ENCODE peak calls at places on chromosomes 7 and 10, in eight cellular contexts. H is transverse colon, F is suprapubic skin, Z is GM12891, S is sigmoid colon, V is stomach, X is HCT116, A is prostate gland. N is an unnamed sample.

GRCh38 chr10:103598654-103599115 is 105.2 kb downstream of the NEURL1 start:
- DNase-seq in Z (no peak), A (peak), V (peak), X (peak), H (peak), S (no peak), F (no peak), N (no peak)

GRCh38 chr10:17123062-17123661 is 6.4 kb downstream of the CUBN start:
- DNase-seq in S (no peak), Z (no peak), F (no peak), A (no peak), X (no peak), H (no peak), V (no peak), N (no peak)

GRCh38 chr10:5964736-5965135 is 12.6 kb downstream of the IL15RA start:
- DNase-seq in X (no peak), A (no peak), Z (no peak), S (peak), H (peak), F (peak), V (peak), N (no peak)

GRCh38 chr10:47370015-47370767 is 13.9 kb downstream of the ZNF488 start:
- DNase-seq in S (peak), V (peak), Z (no peak), X (no peak), F (peak), H (no peak), A (no peak), N (no peak)

GRCh38 chr7:151444632-151445031 is 4.7 kb upstream of the CRYGN start:
- DNase-seq in S (no peak), V (no peak), X (no peak), H (no peak), F (no peak), Z (no peak), A (no peak), N (no peak)

GRCh38 chr7:129553861-129554530 is 51.7 kb downstream of the SMKR1 start:
- DNase-seq in S (no peak), A (no peak), F (no peak), X (no peak), V (no peak), H (no peak), Z (no peak), N (no peak)

GRCh38 chr7:123798527-123799188 is 46.3 kb upstream of the HYAL4 start:
- DNase-seq in F (no peak), S (no peak), Z (no peak), H (no peak), V (no peak), A (no peak), X (peak), N (no peak)

GRCh38 chr7:38318803-38319416 is 45.5 kb upstream of the TARP start:
- DNase-seq in H (peak), Z (peak), X (peak), V (no peak), A (peak), F (no peak), S (no peak), N (peak)

GRCh38 chr10:64977912-64978311 is 1456.7 kb downstream of the REEP3 start:
- DNase-seq in V (no peak), Z (no peak), H (no peak), A (no peak), F (no peak), S (no peak), X (no peak), N (no peak)

GRCh38 chr7:32378991-32379390 is 111.2 kb downstream of the LSM5 start:
- DNase-seq in F (no peak), V (no peak), A (no peak), X (no peak), Z (no peak), H (no peak), S (no peak), N (no peak)

GRCh38 chr7:69837387-69838068 is 239.3 kb downstream of the AUTS2 start:
- DNase-seq in X (no peak), F (no peak), S (no peak), A (no peak), H (no peak), V (no peak), Z (no peak), N (no peak)

GRCh38 chr7:27098493-27099223 is 2.9 kb upstream of the HOXA1 start:
- DNase-seq in X (no peak), S (peak), F (no peak), Z (no peak), A (no peak), H (peak), V (no peak), N (no peak)

GRCh38 chr7:139861794-139862193 is 32.7 kb downstream of the TBXAS1 start:
- DNase-seq in X (no peak), A (no peak), H (no peak), S (no peak), Z (no peak), F (no peak), V (no peak), N (no peak)

GRCh38 chr7:71488308-71488707 is 356.4 kb downstream of the GALNT17 start:
- DNase-seq in Z (no peak), X (no peak), V (no peak), S (no peak), F (no peak), H (no peak), A (no peak), N (no peak)

GRCh38 chr7:48285365-48285764 is 114.1 kb downstream of the ABCA13 start:
- DNase-seq in V (no peak), H (no peak), F (no peak), X (no peak), Z (no peak), S (no peak), A (no peak), N (no peak)

GRCh38 chr10:50512214-50512595 is 111.6 kb downstream of the SGMS1 start:
- DNase-seq in H (no peak), A (no peak), Z (no peak), S (no peak), X (no peak), V (no peak), F (no peak), N (no peak)

GRCh38 chr7:155815332-155816191 is 3.3 kb upstream of the SHH start:
- DNase-seq in Z (peak), S (no peak), H (peak), F (no peak), A (peak), X (no peak), V (peak), N (peak)

GRCh38 chr7:131222171-131222570 is 105.5 kb upstream of the MKLN1 start:
- DNase-seq in H (no peak), S (no peak), V (no peak), A (no peak), F (no peak), X (no peak), Z (no peak), N (no peak)

GRCh38 chr7:41501016-41501415 is 201.9 kb downstream of the INHBA start:
- DNase-seq in H (no peak), X (no peak), A (no peak), Z (no peak), F (no peak), S (no peak), V (no peak), N (no peak)

GRCh38 chr10:93815304-93816091 is 57.8 kb downstream of the LGI1 start:
- DNase-seq in S (no peak), Z (no peak), V (no peak), H (no peak), X (no peak), A (no peak), F (no peak), N (no peak)

GRCh38 chr7:18013936-18014335 is 13.7 kb downstream of the PRPS1L1 start:
- DNase-seq in H (no peak), A (no peak), S (no peak), Z (no peak), F (no peak), X (no peak), V (no peak), N (no peak)

GRCh38 chr7:32336726-32337125 is 153.5 kb downstream of the LSM5 start:
- DNase-seq in A (no peak), X (no peak), V (no peak), F (no peak), H (no peak), S (no peak), Z (no peak), N (no peak)

GRCh38 chr10:101772895-101773761 is 2.8 kb downstream of the FGF8 start:
- DNase-seq in A (no peak), F (peak), H (no peak), X (no peak), S (peak), V (peak), Z (no peak), N (no peak)

GRCh38 chr7:41825927-41826480 is 123.1 kb upstream of the INHBA start:
- DNase-seq in X (no peak), F (no peak), Z (no peak), A (no peak), S (no peak), V (no peak), H (no peak), N (no peak)

GRCh38 chr10:51972733-51973346 is 273.4 kb upstream of the CSTF2T start:
- DNase-seq in H (no peak), Z (no peak), A (no peak), V (no peak), X (no peak), F (no peak), S (no peak), N (no peak)

GRCh38 chr10:36336315-36336714 is 694.2 kb upstream of the FZD8 start:
- DNase-seq in A (no peak), V (no peak), Z (no peak), H (no peak), F (no peak), X (no peak), S (no peak), N (no peak)

GRCh38 chr10:16843252-16843870 is 26.1 kb upstream of the RSU1 start:
- DNase-seq in F (no peak), H (no peak), V (no peak), S (no peak), Z (no peak), X (peak), A (peak), N (no peak)

GRCh38 chr7:157079116-157079515 is 59.6 kb upstream of the UBE3C start:
- DNase-seq in F (peak), X (no peak), Z (no peak), H (no peak), V (no peak), A (no peak), S (peak), N (no peak)

GRCh38 chr7:27895553-27895952 is 155.6 kb downstream of the TAX1BP1 start:
- DNase-seq in X (no peak), A (no peak), V (no peak), H (no peak), F (no peak), S (no peak), Z (no peak), N (no peak)

GRCh38 chr7:110084177-110084807 is 1006.6 kb upstream of the LRRN3 start:
- DNase-seq in V (no peak), X (no peak), A (no peak), S (no peak), Z (no peak), H (no peak), F (no peak), N (no peak)

GRCh38 chr10:104350146-104350635 is 3.4 kb upstream of the CFAP58 start:
- DNase-seq in A (peak), F (no peak), X (peak), H (no peak), Z (no peak), V (no peak), S (no peak), N (no peak)

GRCh38 chr10:983951-984705 is 4.1 kb upstream of the GTPBP4 start:
- DNase-seq in S (no peak), X (no peak), V (peak), H (no peak), F (no peak), Z (no peak), A (no peak), N (no peak)

GRCh38 chr10:17744395-17744841 is 7.6 kb upstream of the TMEM236 start:
- DNase-seq in X (no peak), S (no peak), A (no peak), H (no peak), Z (no peak), F (no peak), V (no peak), N (no peak)

GRCh38 chr7:157347217-157347904 is 10.6 kb downstream of the DNAJB6 start:
- DNase-seq in H (peak), A (no peak), X (peak), Z (no peak), F (no peak), V (no peak), S (peak), N (no peak)

GRCh38 chr7:102450242-102450641 is 14.4 kb downstream of the ALKBH4 start:
- DNase-seq in H (peak), S (no peak), Z (no peak), F (no peak), X (no peak), V (no peak), A (no peak), N (no peak)

GRCh38 chr10:103481974-103482531 is 3.0 kb upstream of the CALHM3 start:
- DNase-seq in S (no peak), F (no peak), Z (peak), X (peak), H (no peak), V (no peak), A (peak), N (no peak)

GRCh38 chr10:79382491-79382941 is 35.2 kb downstream of the PPIF start:
- DNase-seq in X (no peak), Z (no peak), V (peak), H (peak), A (peak), F (peak), S (peak), N (no peak)

GRCh38 chr7:129975309-129975708 is 22.5 kb upstream of the UBE2H start:
- DNase-seq in A (no peak), X (no peak), S (no peak), F (no peak), Z (no peak), V (no peak), H (no peak), N (no peak)

GRCh38 chr10:74859546-74859945 is 33.1 kb downstream of the KAT6B start:
- DNase-seq in S (no peak), X (no peak), H (no peak), Z (no peak), A (no peak), V (no peak), F (no peak), N (no peak)

DNA sequence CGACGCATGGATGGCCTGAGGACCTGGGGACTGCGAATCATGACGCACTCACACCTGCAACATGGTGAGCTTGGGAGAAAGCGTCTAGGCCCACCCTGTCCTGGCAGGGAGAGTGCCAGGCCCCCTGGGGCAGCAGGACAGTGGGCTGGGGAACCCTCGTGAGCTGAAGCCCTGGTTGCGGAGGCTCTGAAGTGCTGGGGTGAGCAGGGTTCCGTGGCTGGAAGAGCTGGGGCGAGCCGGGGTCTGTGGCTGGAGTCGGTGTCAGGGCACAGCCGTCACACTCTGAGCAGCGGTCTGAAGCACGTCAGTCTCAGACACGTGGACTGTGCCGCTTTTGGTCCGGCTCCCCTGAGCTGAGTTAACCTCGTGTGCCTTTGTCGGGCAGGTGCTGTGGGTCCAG is 4.7 kb downstream of the SUN1 start:
- DNase-seq in Z (no peak), F (no peak), V (no peak), A (no peak), H (no peak), S (no peak), X (no peak), N (no peak)
- TF ChIP-seq POLR2A in Z (no peak), F (no peak), V (no peak), A (no peak), H (no peak), S (no peak), X (no peak), N (no peak)

GRCh38 chr7:75962607-75963382 is 31.6 kb downstream of the TMEM120A start:
- DNase-seq in V (no peak), X (no peak), F (no peak), H (no peak), Z (no peak), S (no peak), A (no peak), N (no peak)
- TF ChIP-seq POLR2AphosphoS5 in V (peak), X (no peak), F (peak), H (no peak), Z (no peak), S (no peak), A (no peak), N (no peak)

DNA sequence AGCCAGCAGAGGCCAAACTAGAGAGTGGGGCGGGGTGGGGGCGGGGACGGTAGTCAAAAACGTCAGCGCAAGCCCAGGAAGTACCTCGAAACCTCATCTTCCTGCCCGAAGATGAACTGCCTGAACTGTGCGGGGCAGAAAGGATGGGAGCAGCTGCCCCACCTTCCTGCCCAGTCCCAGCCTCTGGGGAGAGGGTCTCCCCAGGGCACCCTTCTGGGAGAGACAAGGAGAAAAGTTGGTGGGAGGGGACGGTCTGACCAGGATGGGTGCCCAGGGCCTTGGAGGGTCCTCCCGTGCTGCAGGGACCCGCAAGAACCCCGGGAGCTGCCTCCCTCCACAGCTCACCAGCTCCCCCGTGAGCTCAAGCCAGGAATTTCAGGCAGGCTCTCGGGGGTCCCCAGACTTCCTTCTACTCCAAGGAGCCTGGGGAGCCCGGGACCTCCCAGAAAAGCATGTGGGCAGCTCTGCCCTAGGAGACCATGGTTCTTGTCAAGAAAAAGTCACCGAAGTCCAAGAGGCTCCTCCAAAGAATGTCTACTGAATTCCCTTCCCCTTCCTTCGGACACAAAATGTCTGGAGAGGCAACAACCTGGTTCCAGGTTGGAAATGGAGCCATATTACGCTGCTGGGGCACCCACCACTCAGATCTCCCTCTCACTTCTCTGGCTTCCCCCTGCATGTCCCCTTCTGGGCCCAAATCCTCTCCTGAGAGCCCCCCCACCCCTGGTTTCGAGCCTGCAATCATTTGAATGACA is 52.8 kb downstream of the RGS10 start:
- DNase-seq in A (no peak), F (no peak), X (peak), Z (peak), S (peak), V (peak), H (peak), N (peak)
- TF ChIP-seq POLR2A in A (no peak), F (no peak), X (no peak), Z (no peak), S (no peak), V (no peak), H (no peak), N (no peak)

GRCh38 chr10:109698888-109699685 is 224.2 kb downstream of the XPNPEP1 start:
- DNase-seq in Z (no peak), A (no peak), H (no peak), X (no peak), F (no peak), V (no peak), S (no peak), N (no peak)
- TF ChIP-seq POLR2AphosphoS5 in Z (no peak), A (no peak), H (no peak), X (no peak), F (peak), V (no peak), S (no peak), N (no peak)

GRCh38 chr7:55516399-55516798 is 55.9 kb downstream of the VOPP1 start:
- DNase-seq in V (no peak), A (no peak), Z (no peak), X (no peak), S (no peak), F (no peak), H (no peak), N (no peak)

GRCh38 chr7:55514546-55515265 is 57.6 kb downstream of the VOPP1 start:
- DNase-seq in F (no peak), S (no peak), V (no peak), H (no peak), A (no peak), Z (no peak), X (no peak), N (no peak)

GRCh38 chr7:55517191-55517633 is 55.1 kb downstream of the VOPP1 start:
- DNase-seq in F (no peak), S (no peak), H (no peak), V (no peak), X (no peak), Z (no peak), A (no peak), N (peak)

GRCh38 chr7:55513849-55514248 is 58.5 kb downstream of the VOPP1 start:
- DNase-seq in H (no peak), A (no peak), F (no peak), X (no peak), V (no peak), S (no peak), Z (no peak), N (no peak)

GRCh38 chr7:55515569-55516279 is 56.6 kb downstream of the VOPP1 start:
- DNase-seq in S (no peak), V (no peak), X (no peak), A (no peak), H (no peak), F (no peak), Z (no peak), N (no peak)
- TF ChIP-seq POLR2A in S (no peak), V (no peak), X (no peak), A (no peak), H (no peak), F (no peak), Z (no peak), N (peak)

GRCh38 chr10:95698415-95698814 is 4.7 kb upstream of the TCTN3 start:
- DNase-seq in S (no peak), A (no peak), V (no peak), F (no peak), X (no peak), H (no peak), Z (no peak), N (no peak)
- TF ChIP-seq POLR2AphosphoS5 in S (no peak), A (no peak), V (no peak), F (no peak), X (no peak), H (no peak), Z (no peak), N (no peak)

DNA sequence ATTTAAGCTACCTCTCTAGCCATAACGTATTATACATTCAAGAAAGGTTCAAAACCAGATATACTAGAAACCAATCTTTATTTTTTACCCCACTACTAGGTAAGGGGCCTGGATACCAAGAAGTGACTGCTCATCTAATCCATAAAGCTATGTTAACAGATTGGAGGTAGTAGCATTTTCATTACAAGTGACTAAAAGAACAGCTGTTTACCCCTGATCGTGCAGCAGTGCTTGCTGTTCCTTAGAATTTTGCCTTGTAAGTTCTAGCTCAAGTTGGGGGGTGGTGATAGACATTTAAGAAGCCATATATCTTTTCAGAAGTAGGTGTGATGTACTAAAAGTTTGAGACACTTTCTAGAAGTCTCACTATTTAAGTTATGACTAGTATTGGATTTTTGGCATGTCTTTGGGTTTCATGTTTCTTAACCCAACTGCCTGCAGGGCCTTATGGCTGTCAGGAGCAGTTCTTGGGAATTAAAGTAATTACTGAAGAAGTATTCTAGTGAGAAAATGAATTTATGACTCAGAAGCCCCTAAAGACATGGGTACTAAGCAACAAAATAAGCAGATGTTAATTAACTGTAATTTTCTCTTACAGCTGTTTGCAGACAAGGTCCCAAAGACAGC is 2.3 kb downstream of the PPIA start:
- DNase-seq in Z (no peak), X (no peak), A (no peak), H (no peak), S (no peak), V (no peak), F (no peak), N (no peak)
- TF ChIP-seq POLR2A in Z (no peak), X (no peak), A (no peak), H (no peak), S (no peak), V (no peak), F (no peak), N (peak)